ENCODE peak calls at places on chromosomes 4 and X, in nine cellular contexts. One of them, this sample, is unnamed.
A peak's percentile ranks its signal among the peaks of the same experiment; 100 is the strongest.

GRCh38 chrX:54479471-54480122 is 16.4 kb downstream of the FGD1 start:
- DNase-seq in PC-3: no peak
- DNase-seq in upper lobe of left lung: no peak
- DNase-seq in SK-N-SH: no peak
- DNase-seq in Peyer's patch: peak; percentile 20
- DNase-seq in sigmoid colon: no peak
- DNase-seq in astrocyte: no peak
- DNase-seq in right lobe of liver: no peak
- DNase-seq in lower lobe of right lung: no peak
- DNase-seq in this sample: no peak

GRCh38 chr4:188332265-188332664 is 193.0 kb downstream of the TRIML1 start:
- DNase-seq in PC-3: no peak
- DNase-seq in upper lobe of left lung: no peak
- DNase-seq in SK-N-SH: no peak
- DNase-seq in Peyer's patch: no peak
- DNase-seq in sigmoid colon: no peak
- DNase-seq in astrocyte: no peak
- DNase-seq in right lobe of liver: no peak
- DNase-seq in lower lobe of right lung: no peak
- DNase-seq in this sample: no peak

GRCh38 chr4:1981251-1982055 is 27.3 kb downstream of the NELFA start:
- DNase-seq in PC-3: no peak
- DNase-seq in upper lobe of left lung: peak; percentile 70
- DNase-seq in SK-N-SH: peak; percentile 67
- DNase-seq in Peyer's patch: no peak
- DNase-seq in sigmoid colon: no peak
- DNase-seq in astrocyte: no peak
- DNase-seq in right lobe of liver: peak; percentile 44
- DNase-seq in lower lobe of right lung: no peak
- DNase-seq in this sample: peak; percentile 32

GRCh38 chrX:49860867-49861535 is 18.3 kb upstream of the USP27X start:
- DNase-seq in PC-3: no peak
- DNase-seq in upper lobe of left lung: no peak
- DNase-seq in SK-N-SH: no peak
- DNase-seq in Peyer's patch: no peak
- DNase-seq in sigmoid colon: no peak
- DNase-seq in astrocyte: no peak
- DNase-seq in right lobe of liver: no peak
- DNase-seq in lower lobe of right lung: no peak
- DNase-seq in this sample: no peak

GRCh38 chr4:143399113-143399949 is 62.7 kb downstream of the GAB1 start:
- DNase-seq in PC-3: peak; percentile 75
- DNase-seq in upper lobe of left lung: no peak
- DNase-seq in SK-N-SH: peak; percentile 27
- DNase-seq in Peyer's patch: no peak
- DNase-seq in sigmoid colon: no peak
- DNase-seq in astrocyte: no peak
- DNase-seq in right lobe of liver: no peak
- DNase-seq in lower lobe of right lung: no peak
- DNase-seq in this sample: no peak

GRCh38 chrX:54494970-54495813 is 842 bp downstream of the FGD1 start:
- DNase-seq in PC-3: peak; percentile 28
- DNase-seq in upper lobe of left lung: peak; percentile 73
- DNase-seq in SK-N-SH: peak; percentile 73
- DNase-seq in Peyer's patch: no peak
- DNase-seq in sigmoid colon: no peak
- DNase-seq in astrocyte: no peak
- DNase-seq in right lobe of liver: no peak
- DNase-seq in lower lobe of right lung: peak; percentile 43
- DNase-seq in this sample: no peak

GRCh38 chr4:27210874-27211428 is 350.3 kb downstream of the STIM2 start:
- DNase-seq in PC-3: no peak
- DNase-seq in upper lobe of left lung: no peak
- DNase-seq in SK-N-SH: no peak
- DNase-seq in Peyer's patch: no peak
- DNase-seq in sigmoid colon: no peak
- DNase-seq in astrocyte: no peak
- DNase-seq in right lobe of liver: no peak
- DNase-seq in lower lobe of right lung: no peak
- DNase-seq in this sample: no peak

GRCh38 chr4:102633100-102633499 is 127.7 kb downstream of the MANBA start:
- DNase-seq in PC-3: no peak
- DNase-seq in upper lobe of left lung: no peak
- DNase-seq in SK-N-SH: no peak
- DNase-seq in Peyer's patch: no peak
- DNase-seq in sigmoid colon: no peak
- DNase-seq in astrocyte: no peak
- DNase-seq in right lobe of liver: peak; percentile 80
- DNase-seq in lower lobe of right lung: no peak
- DNase-seq in this sample: no peak

GRCh38 chr4:100781433-100781832 is 263.6 kb upstream of the EMCN start:
- DNase-seq in PC-3: no peak
- DNase-seq in upper lobe of left lung: no peak
- DNase-seq in SK-N-SH: no peak
- DNase-seq in Peyer's patch: no peak
- DNase-seq in sigmoid colon: no peak
- DNase-seq in astrocyte: no peak
- DNase-seq in right lobe of liver: no peak
- DNase-seq in lower lobe of right lung: no peak
- DNase-seq in this sample: no peak

GRCh38 chr4:83704786-83705185 is 168.9 kb downstream of the GPAT3 start:
- DNase-seq in PC-3: no peak
- DNase-seq in upper lobe of left lung: no peak
- DNase-seq in SK-N-SH: no peak
- DNase-seq in Peyer's patch: no peak
- DNase-seq in sigmoid colon: no peak
- DNase-seq in astrocyte: no peak
- DNase-seq in right lobe of liver: no peak
- DNase-seq in lower lobe of right lung: no peak
- DNase-seq in this sample: no peak

DNA sequence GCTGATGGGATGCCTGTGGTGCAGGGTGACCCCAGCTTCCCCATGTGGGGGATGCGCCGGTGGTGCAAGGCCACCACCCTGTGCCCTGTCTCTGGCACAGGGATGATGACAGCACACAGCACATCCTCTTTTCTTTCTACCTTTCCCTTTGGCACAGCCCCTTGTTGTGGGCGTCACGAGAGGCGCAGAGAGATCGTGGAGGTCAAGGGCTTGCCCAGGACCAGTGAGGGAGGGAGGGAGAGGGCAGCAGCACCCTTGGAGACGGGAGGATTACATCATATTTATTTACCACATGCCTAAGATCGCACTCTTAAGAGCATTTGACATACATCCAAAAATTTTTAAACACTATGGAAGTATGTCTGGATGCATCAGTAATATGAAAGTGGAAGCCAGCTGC is 12.6 kb downstream of the WFS1 start:
- DNase-seq in PC-3: no peak
- DNase-seq in upper lobe of left lung: no peak
- DNase-seq in SK-N-SH: no peak
- DNase-seq in Peyer's patch: no peak
- DNase-seq in sigmoid colon: no peak
- DNase-seq in astrocyte: peak; percentile 16
- DNase-seq in right lobe of liver: no peak
- DNase-seq in lower lobe of right lung: no peak
- DNase-seq in this sample: no peak
- H3K27ac ChIP-seq in PC-3: no peak overlapping the region
- H3K27ac ChIP-seq in upper lobe of left lung: peak overlapping the region; percentile 33
- H3K27ac ChIP-seq in SK-N-SH: no peak overlapping the region
- H3K27ac ChIP-seq in Peyer's patch: peak overlapping the region; percentile 56
- H3K27ac ChIP-seq in sigmoid colon: peak overlapping the region; percentile 93
- H3K27ac ChIP-seq in astrocyte: no peak overlapping the region
- H3K27ac ChIP-seq in right lobe of liver: no peak overlapping the region
- H3K27ac ChIP-seq in lower lobe of right lung: peak overlapping the region; percentile 76
- H3K27ac ChIP-seq in this sample: no peak overlapping the region

GRCh38 chrX:19870710-19871490 is 16.5 kb downstream of the SH3KBP1 start:
- DNase-seq in PC-3: no peak
- DNase-seq in upper lobe of left lung: no peak
- DNase-seq in SK-N-SH: no peak
- DNase-seq in Peyer's patch: no peak
- DNase-seq in sigmoid colon: no peak
- DNase-seq in astrocyte: no peak
- DNase-seq in right lobe of liver: no peak
- DNase-seq in lower lobe of right lung: no peak
- DNase-seq in this sample: no peak
- H3K4me1 ChIP-seq in PC-3: peaks cover 14% of the 10 kb centered on the region
- H3K4me1 ChIP-seq in upper lobe of left lung: peaks cover 4% of the 10 kb centered on the region
- H3K4me1 ChIP-seq in SK-N-SH: no peaks in the 10 kb centered on the region
- H3K4me1 ChIP-seq in Peyer's patch: no peaks in the 10 kb centered on the region
- H3K4me1 ChIP-seq in sigmoid colon: no peaks in the 10 kb centered on the region
- H3K4me1 ChIP-seq in astrocyte: peaks cover 9% of the 10 kb centered on the region
- H3K4me1 ChIP-seq in right lobe of liver: no peaks in the 10 kb centered on the region
- H3K4me1 ChIP-seq in lower lobe of right lung: peaks cover 27% of the 10 kb centered on the region
- H3K4me1 ChIP-seq in this sample: no peaks in the 10 kb centered on the region

GRCh38 chr4:105550641-105551040 is 1.8 kb upstream of the ARHGEF38 start:
- DNase-seq in PC-3: peak; percentile 78
- DNase-seq in upper lobe of left lung: no peak
- DNase-seq in SK-N-SH: no peak
- DNase-seq in Peyer's patch: no peak
- DNase-seq in sigmoid colon: no peak
- DNase-seq in astrocyte: no peak
- DNase-seq in right lobe of liver: no peak
- DNase-seq in lower lobe of right lung: no peak
- DNase-seq in this sample: no peak
- H3K27ac ChIP-seq in PC-3: peak overlapping the region; percentile 99
- H3K27ac ChIP-seq in upper lobe of left lung: no peak overlapping the region
- H3K27ac ChIP-seq in SK-N-SH: no peak overlapping the region
- H3K27ac ChIP-seq in Peyer's patch: peak overlapping the region; percentile 7
- H3K27ac ChIP-seq in sigmoid colon: no peak overlapping the region
- H3K27ac ChIP-seq in astrocyte: no peak overlapping the region
- H3K27ac ChIP-seq in right lobe of liver: no peak overlapping the region
- H3K27ac ChIP-seq in lower lobe of right lung: no peak overlapping the region
- H3K27ac ChIP-seq in this sample: no peak overlapping the region

DNA sequence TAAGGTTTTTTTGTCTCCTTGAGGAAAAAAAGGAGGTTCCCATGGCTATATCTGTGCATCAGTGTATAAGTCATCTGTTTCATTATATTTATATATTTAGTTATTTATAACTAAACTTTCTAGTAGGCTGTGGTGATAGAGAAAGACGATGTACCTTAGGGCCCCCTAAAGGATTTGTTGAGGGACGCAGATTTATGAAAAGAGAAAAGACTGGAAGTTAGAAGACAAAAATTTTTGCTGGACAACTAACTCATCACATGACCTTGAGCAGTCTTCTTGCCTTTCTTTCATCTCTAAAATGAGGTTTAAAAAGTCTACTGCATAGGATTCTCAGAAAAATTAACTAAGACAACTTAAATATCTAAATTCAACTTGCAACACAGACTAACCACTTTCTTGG is 6.1 kb downstream of the GASK1B start:
- DNase-seq in PC-3: no peak
- DNase-seq in upper lobe of left lung: no peak
- DNase-seq in SK-N-SH: no peak
- DNase-seq in Peyer's patch: no peak
- DNase-seq in sigmoid colon: no peak
- DNase-seq in astrocyte: no peak
- DNase-seq in right lobe of liver: no peak
- DNase-seq in lower lobe of right lung: no peak
- DNase-seq in this sample: no peak
- H3K4me1 ChIP-seq in PC-3: peaks cover 15% of the 10 kb centered on the region
- H3K4me1 ChIP-seq in upper lobe of left lung: peaks cover 18% of the 10 kb centered on the region
- H3K4me1 ChIP-seq in SK-N-SH: peaks cover 7% of the 10 kb centered on the region
- H3K4me1 ChIP-seq in Peyer's patch: no peaks in the 10 kb centered on the region
- H3K4me1 ChIP-seq in sigmoid colon: peaks cover 86% of the 10 kb centered on the region
- H3K4me1 ChIP-seq in astrocyte: peaks cover 21% of the 10 kb centered on the region
- H3K4me1 ChIP-seq in right lobe of liver: no peaks in the 10 kb centered on the region
- H3K4me1 ChIP-seq in lower lobe of right lung: peaks cover 17% of the 10 kb centered on the region
- H3K4me1 ChIP-seq in this sample: peaks cover 3% of the 10 kb centered on the region

DNA sequence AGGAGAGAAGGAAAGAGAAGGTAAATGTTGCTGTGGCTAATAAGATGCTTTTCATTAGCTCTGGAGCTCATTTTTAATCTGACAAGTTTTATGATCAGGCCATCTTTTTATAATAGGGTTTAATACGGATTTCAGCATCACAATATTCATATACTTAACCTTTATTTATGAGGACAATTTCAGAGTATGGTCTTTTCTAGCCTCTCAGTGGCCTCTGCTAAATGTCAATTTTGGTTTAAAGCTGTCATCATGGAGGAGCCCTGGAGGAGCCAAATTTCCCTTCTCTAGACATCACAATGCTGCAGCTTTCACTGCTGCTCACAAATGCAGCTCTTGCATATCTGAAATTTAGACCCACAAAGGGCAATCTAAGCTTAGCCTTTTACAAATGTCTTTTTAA is 510.4 kb downstream of the PCDH7 start:
- DNase-seq in PC-3: no peak
- DNase-seq in upper lobe of left lung: no peak
- DNase-seq in SK-N-SH: no peak
- DNase-seq in Peyer's patch: no peak
- DNase-seq in sigmoid colon: no peak
- DNase-seq in astrocyte: no peak
- DNase-seq in right lobe of liver: no peak
- DNase-seq in lower lobe of right lung: no peak
- DNase-seq in this sample: no peak
- H3K27ac ChIP-seq in PC-3: no peak overlapping the region
- H3K27ac ChIP-seq in upper lobe of left lung: no peak overlapping the region
- H3K27ac ChIP-seq in SK-N-SH: no peak overlapping the region
- H3K27ac ChIP-seq in Peyer's patch: no peak overlapping the region
- H3K27ac ChIP-seq in sigmoid colon: no peak overlapping the region
- H3K27ac ChIP-seq in astrocyte: no peak overlapping the region
- H3K27ac ChIP-seq in right lobe of liver: no peak overlapping the region
- H3K27ac ChIP-seq in lower lobe of right lung: no peak overlapping the region
- H3K27ac ChIP-seq in this sample: no peak overlapping the region

DNA sequence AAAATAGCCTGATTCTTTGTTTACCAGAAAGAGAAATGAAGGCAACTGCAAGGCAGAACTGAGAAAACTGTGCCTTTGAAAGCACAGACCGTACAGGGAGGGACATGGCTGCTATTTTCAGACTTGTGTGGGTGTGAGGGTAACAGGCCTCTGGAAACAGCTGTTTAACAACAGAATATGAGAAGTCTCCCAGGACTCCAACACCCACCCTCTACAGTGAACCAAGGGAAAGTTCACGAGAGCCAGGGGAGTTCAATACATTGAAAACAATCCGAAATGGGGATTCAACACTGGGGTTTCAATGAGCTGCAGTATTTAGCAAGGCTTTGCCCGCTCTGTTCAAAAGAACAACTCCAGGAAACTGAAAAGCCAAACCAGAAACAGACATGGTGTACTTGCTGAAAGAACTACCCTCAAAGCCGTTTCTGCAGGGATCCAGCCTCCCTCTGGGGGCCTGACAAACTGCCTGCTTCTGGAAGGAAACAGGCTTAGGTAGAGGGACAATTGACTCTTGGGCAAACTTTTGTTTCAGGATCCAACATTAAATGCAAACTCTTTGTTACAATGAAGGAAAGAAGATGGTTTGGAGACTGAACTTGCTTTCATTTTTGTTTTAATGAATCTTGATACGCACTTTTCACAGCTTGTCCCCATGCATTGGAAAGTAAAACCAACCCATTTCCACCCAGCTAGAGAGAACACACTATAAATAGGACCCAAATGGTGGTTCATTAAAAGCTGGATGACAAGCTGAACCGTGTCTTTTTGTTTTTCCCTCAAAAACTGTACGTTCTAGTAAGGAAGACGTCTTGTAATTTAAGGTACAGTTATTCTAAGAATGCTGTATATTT is 95.5 kb upstream of the EGFL6 start:
- DNase-seq in PC-3: no peak
- DNase-seq in upper lobe of left lung: no peak
- DNase-seq in SK-N-SH: no peak
- DNase-seq in Peyer's patch: peak; percentile 34
- DNase-seq in sigmoid colon: no peak
- DNase-seq in astrocyte: no peak
- DNase-seq in right lobe of liver: no peak
- DNase-seq in lower lobe of right lung: no peak
- DNase-seq in this sample: no peak
- H3K4me1 ChIP-seq in PC-3: peaks cover 8% of the 10 kb centered on the region
- H3K4me1 ChIP-seq in upper lobe of left lung: no peaks in the 10 kb centered on the region
- H3K4me1 ChIP-seq in SK-N-SH: no peaks in the 10 kb centered on the region
- H3K4me1 ChIP-seq in Peyer's patch: no peaks in the 10 kb centered on the region
- H3K4me1 ChIP-seq in sigmoid colon: peaks cover 7% of the 10 kb centered on the region
- H3K4me1 ChIP-seq in astrocyte: peaks cover 11% of the 10 kb centered on the region
- H3K4me1 ChIP-seq in right lobe of liver: no peaks in the 10 kb centered on the region
- H3K4me1 ChIP-seq in lower lobe of right lung: no peaks in the 10 kb centered on the region
- H3K4me1 ChIP-seq in this sample: peaks cover 5% of the 10 kb centered on the region

GRCh38 chrX:9785944-9786741 is at the start of gene SHROOM2:
- DNase-seq in PC-3: peak; percentile 23
- DNase-seq in upper lobe of left lung: peak; percentile 81
- DNase-seq in SK-N-SH: peak; percentile 72
- DNase-seq in Peyer's patch: no peak
- DNase-seq in sigmoid colon: no peak
- DNase-seq in astrocyte: no peak
- DNase-seq in right lobe of liver: peak; percentile 59
- DNase-seq in lower lobe of right lung: peak; percentile 48
- DNase-seq in this sample: no peak
- H3K27ac ChIP-seq in PC-3: no peak within 1 kb of the TSS
- H3K27ac ChIP-seq in upper lobe of left lung: peak within 1 kb of the TSS; percentile 67
- H3K27ac ChIP-seq in SK-N-SH: no peak within 1 kb of the TSS
- H3K27ac ChIP-seq in Peyer's patch: no peak within 1 kb of the TSS
- H3K27ac ChIP-seq in sigmoid colon: no peak within 1 kb of the TSS
- H3K27ac ChIP-seq in astrocyte: no peak within 1 kb of the TSS
- H3K27ac ChIP-seq in right lobe of liver: peak within 1 kb of the TSS; percentile 62
- H3K27ac ChIP-seq in lower lobe of right lung: peak within 1 kb of the TSS; percentile 56
- H3K27ac ChIP-seq in this sample: no peak within 1 kb of the TSS